ENCODE peak calls at places on chromosomes 11 and 22, in six cellular contexts. Q is GM23338, J is brain microvascular endothelial cell, L is foreskin fibroblast, R is kidney, M is HCT116. P is an unnamed sample.

GRCh38 chr11:44159848-44160721 is 64.6 kb downstream of the EXT2 start:
- DNase-seq in R (no peak), Q (no peak), M (no peak), L (no peak), J (no peak), P (no peak)

GRCh38 chr11:33774356-33775063 is at the start of gene FBXO3:
- DNase-seq in M (peak; percentile 40), L (peak; percentile 52), Q (peak; percentile 97), R (peak; percentile 96), J (peak; percentile 70), P (peak; percentile 89)

GRCh38 chr11:130652671-130653335 is 204.4 kb downstream of the ADAMTS15 start:
- DNase-seq in J (no peak), R (no peak), L (peak; percentile 86), Q (no peak), M (no peak), P (no peak)

GRCh38 chr11:66809592-66809991 is 33.6 kb upstream of the RCE1 start:
- DNase-seq in J (no peak), M (no peak), R (no peak), L (no peak), Q (no peak), P (no peak)

GRCh38 chr11:74720596-74721478 is 10.4 kb downstream of the CHRDL2 start:
- DNase-seq in R (peak; percentile 86), J (no peak), L (no peak), Q (peak; percentile 15), M (no peak), P (no peak)

GRCh38 chr22:37012956-37013355 is 6.3 kb downstream of the TST start:
- DNase-seq in J (no peak), Q (no peak), M (no peak), R (peak; percentile 4), L (no peak), P (no peak)

GRCh38 chr11:84887055-84887629 is 740.0 kb downstream of the DLG2 start:
- DNase-seq in R (no peak), L (no peak), Q (no peak), J (no peak), M (no peak), P (no peak)

GRCh38 chr11:84173078-84173477 is 886.9 kb upstream of the CCDC90B start:
- DNase-seq in J (no peak), Q (no peak), L (no peak), M (no peak), R (no peak), P (no peak)

GRCh38 chr22:37662039-37662438 is 3.5 kb downstream of the PDXP start:
- DNase-seq in R (no peak), Q (no peak), L (no peak), J (no peak), M (no peak), P (no peak)

GRCh38 chr11:128279861-128280260 is 307.5 kb downstream of the ETS1 start:
- DNase-seq in R (no peak), Q (no peak), L (peak; percentile 41), M (no peak), J (no peak), P (no peak)

GRCh38 chr11:81644239-81644840 is 1089.3 kb downstream of the FAM181B start:
- DNase-seq in L (no peak), J (peak; percentile 50), Q (peak; percentile 89), R (no peak), M (peak; percentile 4), P (peak; percentile 61)

GRCh38 chr11:5967708-5968107 is 586 bp downstream of the OR56A5 start:
- DNase-seq in R (no peak), L (no peak), M (no peak), Q (no peak), J (no peak), P (no peak)

GRCh38 chr11:19027829-19028595 is 32.5 kb downstream of the MRGPRX2 start:
- DNase-seq in M (peak; percentile 43), J (peak; percentile 31), R (no peak), Q (no peak), L (peak; percentile 23), P (no peak)

GRCh38 chr22:32830473-32830872 is 29.0 kb downstream of the TIMP3 start:
- DNase-seq in M (no peak), J (peak; percentile 42), R (peak; percentile 87), L (no peak), Q (peak; percentile 49), P (no peak)

GRCh38 chr11:23336961-23337360 is 476.7 kb upstream of the CCDC179 start:
- DNase-seq in L (peak; percentile 12), M (no peak), R (no peak), J (peak; percentile 58), Q (no peak), P (no peak)

GRCh38 chr11:84906995-84907394 is 720.1 kb downstream of the DLG2 start:
- DNase-seq in J (peak; percentile 80), R (no peak), L (no peak), Q (no peak), M (no peak), P (no peak)

GRCh38 chr11:33553486-33553885 is 147.1 kb downstream of the C11orf91 start:
- DNase-seq in R (no peak), J (no peak), L (no peak), M (no peak), Q (no peak), P (no peak)

GRCh38 chr22:46480396-46480795 is 57.0 kb downstream of the CELSR1 start:
- DNase-seq in Q (no peak), R (no peak), L (no peak), J (no peak), M (no peak), P (no peak)

GRCh38 chr22:30694171-30694637 is 470 bp upstream of the OSBP2 start:
- DNase-seq in J (no peak), M (peak; percentile 29), L (no peak), Q (peak; percentile 82), R (peak; percentile 83), P (peak; percentile 59)

GRCh38 chr11:92894197-92894596 is 75.3 kb upstream of the MTNR1B start:
- DNase-seq in L (no peak), R (no peak), M (no peak), Q (no peak), J (no peak), P (no peak)

GRCh38 chr11:15800121-15800800 is 556.1 kb downstream of the SOX6 start:
- DNase-seq in M (no peak), J (peak; percentile 88), R (no peak), L (no peak), Q (no peak), P (no peak)

GRCh38 chr11:120682866-120683265 is 171.3 kb downstream of the GRIK4 start:
- DNase-seq in M (no peak), R (no peak), Q (no peak), J (no peak), L (peak; percentile 29), P (peak; percentile 5)

GRCh38 chr11:1827931-1828330 is 6.9 kb upstream of the SYT8 start:
- DNase-seq in L (no peak), R (peak; percentile 67), Q (no peak), M (no peak), J (no peak), P (no peak)

GRCh38 chr11:110184974-110185597 is 91.9 kb downstream of the ZC3H12C start:
- DNase-seq in Q (no peak), R (no peak), L (peak; percentile 94), M (peak; percentile 10), J (peak; percentile 57), P (no peak)

GRCh38 chr11:105333153-105333552 is 193.6 kb upstream of the CARD18 start:
- DNase-seq in J (no peak), M (no peak), L (no peak), R (no peak), Q (no peak), P (no peak)

GRCh38 chr22:49994361-49995058 is 18.1 kb downstream of the IL17REL start:
- DNase-seq in J (no peak), L (no peak), Q (no peak), M (no peak), R (no peak), P (no peak)

DNA sequence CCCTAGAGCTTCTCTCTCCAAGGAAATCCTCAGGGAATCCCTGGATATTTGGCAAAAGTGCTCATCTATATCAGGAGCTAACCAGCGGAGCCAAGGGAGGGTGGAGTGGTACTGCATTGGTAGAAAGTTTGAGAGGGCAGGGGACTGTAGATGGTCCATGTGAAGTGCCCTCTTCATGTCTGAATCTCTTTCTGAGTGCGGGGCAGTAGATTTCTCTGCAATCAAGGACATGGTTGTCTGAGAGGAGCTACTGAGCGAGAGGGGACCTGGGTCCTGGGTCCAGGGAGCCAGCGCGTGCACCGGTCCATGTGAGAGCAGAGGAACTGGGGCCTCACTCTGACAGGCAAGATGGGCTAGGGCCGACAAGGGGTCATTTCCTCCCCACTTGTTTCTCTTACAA is 716 bp downstream of the DIXDC1 start:
- DNase-seq in J (no peak), R (no peak), Q (peak; percentile 36), L (no peak), M (no peak), P (no peak)
- H3K4me3 ChIP-seq in J (peak overlapping the region; percentile 71), R (no peak overlapping the region), Q (peak overlapping the region; percentile 83), L (peak overlapping the region; percentile 66), M (peak overlapping the region; percentile 53), P (no peak overlapping the region)

DNA sequence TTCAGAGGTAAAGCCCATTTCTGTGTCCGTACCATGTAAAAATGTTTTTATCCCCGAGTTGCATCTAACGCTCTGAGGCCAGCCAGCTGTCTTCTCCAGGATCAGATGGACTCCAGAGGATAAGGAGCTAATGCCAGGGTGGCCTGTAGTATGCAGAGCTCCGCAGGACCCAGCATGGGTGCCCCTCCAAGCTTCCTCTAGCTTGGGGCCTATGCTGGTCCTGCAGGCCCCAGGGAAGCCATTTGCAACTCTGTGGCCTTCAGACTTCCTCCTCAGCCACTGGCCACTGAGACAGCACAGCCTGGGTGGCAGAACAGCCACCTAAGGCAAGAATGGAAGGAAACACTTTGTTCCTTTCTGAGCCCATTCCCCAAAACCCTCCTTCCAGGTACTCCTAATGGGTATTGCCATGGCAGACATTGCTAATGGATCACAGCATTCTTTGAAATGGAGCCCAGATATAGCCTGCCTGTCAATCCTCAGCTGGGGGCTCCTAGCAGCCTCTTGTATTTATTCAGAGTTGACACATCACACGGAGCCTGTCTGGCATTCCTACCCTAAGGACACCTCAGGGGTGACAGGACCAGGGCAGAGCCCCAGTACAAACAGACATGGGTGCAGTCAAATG is 4.7 kb downstream of the ADA2 start:
- DNase-seq in M (no peak), L (no peak), J (no peak), R (peak; percentile 44), Q (no peak), P (no peak)
- H3K4me3 ChIP-seq in M (no peak overlapping the region), L (no peak overlapping the region), J (no peak overlapping the region), R (no peak overlapping the region), Q (no peak overlapping the region), P (no peak overlapping the region)

GRCh38 chr11:64865286-64866172 is 12.9 kb downstream of the EHD1 start:
- DNase-seq in M (no peak), J (peak; percentile 80), R (no peak), L (peak; percentile 81), Q (no peak), P (no peak)
- H3K4me3 ChIP-seq in M (no peak overlapping the region), J (no peak overlapping the region), R (no peak overlapping the region), L (no peak overlapping the region), Q (no peak overlapping the region), P (no peak overlapping the region)

DNA sequence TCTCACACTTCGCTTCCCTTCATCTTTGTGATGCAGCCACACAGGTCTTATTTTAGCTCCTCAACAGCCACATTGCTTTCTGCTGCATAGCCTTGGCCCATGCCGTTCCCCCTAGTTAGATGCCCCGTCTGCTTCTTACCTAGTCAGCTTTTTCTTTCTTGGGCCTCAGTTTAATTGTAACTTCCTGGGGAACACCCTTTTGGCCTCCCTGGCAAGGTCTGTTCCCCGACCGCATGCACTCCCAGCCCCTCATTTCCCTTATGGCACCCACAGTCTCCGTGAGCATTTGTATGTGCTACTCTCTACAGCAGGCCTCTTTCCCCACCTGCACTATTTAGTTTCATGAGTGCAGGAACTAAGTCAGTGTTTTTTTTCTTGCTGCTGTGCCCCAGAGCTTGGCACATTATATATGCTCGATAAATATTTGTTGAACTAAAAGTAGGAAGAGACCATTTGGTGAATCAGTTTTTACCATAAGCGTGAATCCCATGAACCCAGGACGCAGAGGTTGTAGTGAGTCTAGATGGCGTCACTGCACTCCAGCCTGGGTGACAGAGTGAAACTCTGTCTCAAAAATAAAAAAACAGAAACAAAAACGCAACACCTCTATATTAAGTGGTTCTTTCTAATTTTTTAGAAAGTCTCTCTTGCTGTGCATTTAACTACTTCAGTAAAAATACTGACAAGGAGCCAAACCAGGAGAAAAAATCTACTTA is 38.5 kb downstream of the TNRC6B start:
- DNase-seq in Q (no peak), J (no peak), M (no peak), R (no peak), L (no peak), P (no peak)
- H3K4me3 ChIP-seq in Q (no peak overlapping the region), J (no peak overlapping the region), M (no peak overlapping the region), R (no peak overlapping the region), L (no peak overlapping the region), P (no peak overlapping the region)

P was measured in Caco-2.